ENCODE peak calls at places on chromosome 17, in six cellular contexts. Z is GM04504; N is stimulated activated CD4-positive, alpha-beta T cell treated with anti-CD3 and anti-CD28 coated beads, Interleukin-1b, Interleukin-23, amount 100 ng/mL, for 1 hour; Q is EL; F is tibial nerve; C is HEK293T. T is an unnamed sample.

GRCh38 chr17:49935526-49936210 is 33.3 kb upstream of the DLX4 start:
- DNase-seq in C (no peak), N (no peak), Z (no peak), Q (no peak), F (no peak), T (no peak)

GRCh38 chr17:60442271-60443201 is 20.2 kb downstream of the CHCT1 start:
- DNase-seq in N (no peak), Q (peak; percentile 77), Z (no peak), F (no peak), C (no peak), T (no peak)

GRCh38 chr17:15998031-15998574 is 1.4 kb downstream of the ZSWIM7 start:
- DNase-seq in N (no peak), Z (no peak), C (no peak), F (no peak), Q (no peak), T (no peak)

GRCh38 chr17:34895388-34895787 is 65.9 kb downstream of the CCT6B start:
- DNase-seq in C (no peak), N (no peak), Z (no peak), F (no peak), Q (no peak), T (no peak)

GRCh38 chr17:36760425-36760824 is 159.0 kb downstream of the MRM1 start:
- DNase-seq in Q (no peak), N (no peak), Z (no peak), F (no peak), C (no peak), T (no peak)

GRCh38 chr17:28177351-28177750 is 134.9 kb downstream of the NLK start:
- DNase-seq in Q (peak; percentile 32), N (no peak), F (no peak), Z (no peak), C (no peak), T (no peak)

GRCh38 chr17:49038544-49038943 is 41.4 kb downstream of the IGF2BP1 start:
- DNase-seq in F (no peak), Z (no peak), N (no peak), C (no peak), Q (no peak), T (no peak)

GRCh38 chr17:41393294-41393693 is 4.1 kb downstream of the KRT31 start:
- DNase-seq in F (no peak), Q (no peak), Z (no peak), C (no peak), N (no peak), T (no peak)